ENCODE peak calls at places on chromosomes 12 and 14, in five cellular contexts. B is HCT116, A is SK-N-SH, U is fibroblast of lung, J is PC-3. V is an unnamed sample.

GRCh38 chr12:118855858-118856257 is 125.5 kb upstream of the SRRM4 start:
- DNase-seq in A (no peak), U (no peak), B (no peak), J (no peak), V (no peak)

GRCh38 chr12:104555650-104556049 is 98.9 kb downstream of the CHST11 start:
- DNase-seq in J (no peak), A (no peak), U (no peak), B (no peak), V (no peak)

GRCh38 chr14:29310757-29311156 is 544.2 kb downstream of the FOXG1 start:
- DNase-seq in U (peak; percentile 66), B (no peak), J (peak; percentile 83), A (no peak), V (peak; percentile 81)

GRCh38 chr12:29961231-29961630 is 177.5 kb upstream of the TMTC1 start:
- DNase-seq in A (no peak), B (no peak), U (no peak), J (no peak), V (peak; percentile 40)

GRCh38 chr12:2288001-2288400 is 235.2 kb downstream of the CACNA1C start:
- DNase-seq in A (no peak), B (no peak), J (no peak), U (peak; percentile 64), V (no peak)

GRCh38 chr14:93712838-93713724 is 75.2 kb downstream of the PRIMA1 start:
- DNase-seq in J (peak; percentile 30), A (peak; percentile 15), B (no peak), U (no peak), V (no peak)

GRCh38 chr12:6949063-6949594 is 2.0 kb upstream of the PTPN6 start:
- DNase-seq in A (peak; percentile 55), U (no peak), J (no peak), B (no peak), V (no peak)

GRCh38 chr14:56491299-56492285 is 88.0 kb upstream of the TMEM260 start:
- DNase-seq in U (peak; percentile 53), A (peak; percentile 39), B (peak; percentile 79), J (peak; percentile 87), V (peak; percentile 34)

GRCh38 chr12:50387487-50387886 is 8.9 kb downstream of the FAM186A start:
- DNase-seq in U (peak; percentile 56), A (no peak), J (no peak), B (no peak), V (no peak)

GRCh38 chr14:67653651-67654280 is 20.7 kb downstream of the VTI1B start:
- DNase-seq in J (no peak), A (no peak), U (peak; percentile 58), B (no peak), V (no peak)

GRCh38 chr12:75923964-75924666 is 107.5 kb downstream of the PHLDA1 start:
- DNase-seq in A (no peak), J (no peak), U (peak; percentile 38), B (no peak), V (peak; percentile 27)

GRCh38 chr12:53591301-53592206 is 34.6 kb downstream of the ATF7 start:
- DNase-seq in J (no peak), A (no peak), B (no peak), U (no peak), V (no peak)

GRCh38 chr14:33611405-33612183 is 339.3 kb downstream of the EGLN3 start:
- DNase-seq in B (no peak), U (peak; percentile 15), J (peak; percentile 69), A (no peak), V (peak; percentile 49)

GRCh38 chr14:36091096-36091495 is 85.4 kb downstream of the PTCSC3 start:
- DNase-seq in U (peak; percentile 89), B (peak; percentile 19), A (no peak), J (peak; percentile 75), V (peak; percentile 95)

GRCh38 chr12:10048531-10048930 is 18.0 kb downstream of the CLEC9A start:
- DNase-seq in B (no peak), A (no peak), J (no peak), U (no peak), V (no peak)

GRCh38 chr14:58607571-58608317 is 30.0 kb upstream of the DACT1 start:
- DNase-seq in J (peak; percentile 84), U (peak; percentile 29), B (no peak), A (no peak), V (peak; percentile 74)

GRCh38 chr12:1855241-1855640 is 34.9 kb downstream of the LRTM2 start:
- DNase-seq in J (no peak), U (peak; percentile 22), B (no peak), A (no peak), V (peak; percentile 18)

GRCh38 chr12:131826064-131826928 is 1.9 kb upstream of the MMP17 start:
- DNase-seq in B (no peak), U (no peak), J (no peak), A (no peak), V (no peak)

GRCh38 chr12:120125029-120125428 is 8.5 kb upstream of the RAB35 start:
- DNase-seq in J (no peak), U (no peak), A (no peak), B (no peak), V (no peak)

GRCh38 chr14:77141592-77142288 is at the start of gene ZDHHC22:
- DNase-seq in J (no peak), A (peak; percentile 92), B (no peak), U (no peak), V (no peak)

GRCh38 chr12:103799504-103800251 is 41.4 kb downstream of the NT5DC3 start:
- DNase-seq in U (peak; percentile 72), B (no peak), A (no peak), J (peak; percentile 69), V (peak; percentile 62)

GRCh38 chr12:119229837-119230236 is 51.1 kb downstream of the HSPB8 start:
- DNase-seq in J (peak; percentile 49), A (peak; percentile 53), B (peak; percentile 59), U (peak; percentile 52), V (peak; percentile 14)

GRCh38 chr12:91094036-91094660 is 17.1 kb downstream of the LUM start:
- DNase-seq in J (peak; percentile 17), U (peak; percentile 39), B (no peak), A (no peak), V (no peak)

GRCh38 chr12:52575948-52576347 is 2.3 kb upstream of the KRT74 start:
- DNase-seq in A (no peak), U (no peak), J (no peak), B (no peak), V (no peak)

GRCh38 chr12:2526371-2526770 is 268.4 kb upstream of the FKBP4 start:
- DNase-seq in B (no peak), U (no peak), A (no peak), J (no peak), V (no peak)

GRCh38 chr12:52614381-52615207 is 3.8 kb downstream of the KRT73 start:
- DNase-seq in J (no peak), B (no peak), U (no peak), A (no peak), V (no peak)

GRCh38 chr12:104460973-104461693 is 4.4 kb downstream of the CHST11 start:
- DNase-seq in J (no peak), A (no peak), B (no peak), U (no peak), V (no peak)

GRCh38 chr12:2551514-2551913 is 243.3 kb upstream of the FKBP4 start:
- DNase-seq in J (no peak), B (no peak), A (no peak), U (no peak), V (no peak)

GRCh38 chr14:96227428-96227827 is 22.8 kb downstream of the BDKRB2 start:
- DNase-seq in B (no peak), A (no peak), U (no peak), J (no peak), V (no peak)

GRCh38 chr14:96221841-96222240 is 17.2 kb downstream of the BDKRB2 start:
- DNase-seq in U (no peak), J (no peak), B (no peak), A (no peak), V (no peak)

GRCh38 chr14:96229315-96229714 is 24.7 kb downstream of the BDKRB2 start:
- DNase-seq in U (no peak), B (no peak), A (no peak), J (no peak), V (no peak)

GRCh38 chr14:96224480-96225096 is 19.9 kb downstream of the BDKRB2 start:
- DNase-seq in U (no peak), B (no peak), A (no peak), J (no peak), V (no peak)

GRCh38 chr14:96225745-96226151 is 21.1 kb downstream of the BDKRB2 start:
- DNase-seq in U (peak; percentile 62), J (peak; percentile 62), A (peak; percentile 60), B (no peak), V (peak; percentile 81)
- H2AFZ ChIP-seq in U (no peak overlapping the region), J (no peak overlapping the region), A (no peak overlapping the region), B (no peak overlapping the region), V (peak overlapping the region; percentile 4)

DNA sequence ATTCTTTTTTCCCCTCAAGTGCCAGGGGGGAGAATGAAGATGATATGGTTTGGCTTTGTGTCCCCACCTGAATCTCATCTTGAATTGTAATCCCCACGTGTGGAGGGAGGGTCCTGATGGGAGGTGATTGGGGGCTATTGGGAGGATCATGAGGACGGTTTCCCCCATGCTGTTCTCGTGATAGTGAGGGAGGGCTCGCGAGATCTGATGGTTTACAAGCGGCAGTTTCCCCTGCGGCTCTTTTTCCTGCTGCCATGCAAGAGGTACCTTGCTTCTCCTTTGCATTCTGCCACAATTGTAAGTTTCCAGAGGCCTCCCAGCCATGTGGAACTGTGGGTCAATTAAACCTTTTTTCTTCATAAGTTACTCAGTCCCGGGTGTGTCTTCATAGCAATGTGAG is 173.7 kb downstream of the CAND1 start:
- DNase-seq in A (no peak), J (no peak), B (no peak), U (no peak), V (no peak)
- H2AFZ ChIP-seq in A (no peak overlapping the region), J (no peak overlapping the region), B (no peak overlapping the region), U (no peak overlapping the region), V (no peak overlapping the region)

GRCh38 chr12:122452701-122453285 is 30.3 kb upstream of the CLIP1 start:
- DNase-seq in A (no peak), J (no peak), B (no peak), U (no peak), V (no peak)

GRCh38 chr12:122454739-122455138 is 32.3 kb upstream of the CLIP1 start:
- DNase-seq in J (no peak), B (no peak), A (no peak), U (no peak), V (no peak)

GRCh38 chr12:122458105-122459035 is 35.9 kb upstream of the CLIP1 start:
- DNase-seq in B (no peak), A (no peak), J (no peak), U (no peak), V (no peak)

GRCh38 chr12:122457627-122458026 is 35.2 kb upstream of the CLIP1 start:
- DNase-seq in A (no peak), J (no peak), U (no peak), B (no peak), V (no peak)

DNA sequence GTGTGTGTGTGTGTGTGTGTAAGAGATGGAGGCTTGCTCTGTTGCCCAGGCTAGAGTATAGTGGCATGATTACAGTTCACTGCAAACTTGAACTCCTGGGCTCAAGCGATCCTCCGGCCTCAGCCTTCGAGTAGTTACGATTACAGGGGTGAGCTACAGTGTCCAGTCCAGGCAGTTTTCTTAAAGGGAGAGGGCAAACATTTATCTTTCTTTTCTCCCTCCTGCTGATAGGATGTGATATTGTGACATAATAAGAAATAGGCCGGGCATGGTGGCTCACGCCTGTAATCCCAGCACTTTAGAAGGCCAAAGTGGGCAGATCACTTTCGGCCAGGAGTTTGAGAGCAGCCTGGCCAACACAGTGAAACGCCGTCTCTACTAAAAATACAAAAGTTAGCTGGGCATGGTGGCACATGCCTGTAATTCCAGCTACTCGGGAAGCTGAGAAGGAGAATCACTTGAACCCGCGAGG is 31.8 kb upstream of the CLIP1 start:
- DNase-seq in J (no peak), A (no peak), B (no peak), U (no peak), V (no peak)
- H2AFZ ChIP-seq in J (peak overlapping the region; percentile 13), A (peak overlapping the region; percentile 70), B (no peak overlapping the region), U (no peak overlapping the region), V (no peak overlapping the region)

GRCh38 chr14:94769413-94770250 is at the start of gene GSC:
- DNase-seq in A (peak; percentile 90), J (peak; percentile 2), U (no peak), B (no peak), V (peak; percentile 15)
- H2AFZ ChIP-seq in A (peak within 1 kb of the TSS; percentile 72), J (no peak within 1 kb of the TSS), U (no peak within 1 kb of the TSS), B (no peak within 1 kb of the TSS), V (peak within 1 kb of the TSS; percentile 69)